ENCODE peak calls at places on chromosomes 5 and 9, in five cellular contexts. I is uterus, F is cardiac fibroblast, M is fibroblast of pulmonary artery, J is astrocyte of the spinal cord. O is an unnamed sample.

GRCh38 chr5:72307968-72308852 is 11.8 kb downstream of the MRPS27 start:
- DNase-seq in I (peak; percentile 97), F (peak; percentile 98), M (peak; percentile 99), J (peak; percentile 98), O (peak; percentile 77)

GRCh38 chr5:138955013-138955660 is 80.0 kb upstream of the LRRTM2 start:
- DNase-seq in I (no peak), F (no peak), M (no peak), J (no peak), O (no peak)

GRCh38 chr9:92763721-92764380 is 782 bp downstream of the BICD2 start:
- DNase-seq in I (no peak), F (no peak), M (no peak), J (no peak), O (no peak)

GRCh38 chr5:132489051-132489770 is 1.4 kb downstream of the IRF1 start:
- DNase-seq in I (peak; percentile 13), F (no peak), M (no peak), J (no peak), O (no peak)

GRCh38 chr9:98882569-98882923 is 61.2 kb upstream of the COL15A1 start:
- DNase-seq in I (no peak), F (no peak), M (no peak), J (no peak), O (no peak)

GRCh38 chr9:109843651-109844050 is 63.7 kb downstream of the PALM2AKAP2 start:
- DNase-seq in I (peak; percentile 28), F (no peak), M (no peak), J (no peak), O (no peak)

GRCh38 chr5:95953026-95953425 is 8.6 kb downstream of the ELL2 start:
- DNase-seq in I (no peak), F (no peak), M (no peak), J (no peak), O (no peak)

GRCh38 chr9:122220673-122221222 is 8.0 kb downstream of the LHX6 start:
- DNase-seq in I (no peak), F (no peak), M (no peak), J (no peak), O (no peak)

GRCh38 chr5:138536665-138537315 is 6.2 kb downstream of the ETF1 start:
- DNase-seq in I (no peak), F (peak; percentile 35), M (no peak), J (no peak), O (no peak)

GRCh38 chr9:6243746-6244145 is 28.1 kb downstream of the IL33 start:
- DNase-seq in I (no peak), F (peak; percentile 67), M (no peak), J (peak; percentile 46), O (no peak)

GRCh38 chr5:95617057-95617456 is 2.8 kb upstream of the GPR150 start:
- DNase-seq in I (no peak), F (peak; percentile 92), M (peak; percentile 87), J (peak; percentile 23), O (no peak)

GRCh38 chr9:123225374-123225813 is 43.0 kb downstream of the STRBP start:
- DNase-seq in I (no peak), F (peak; percentile 86), M (peak; percentile 62), J (peak; percentile 72), O (no peak)

GRCh38 chr9:109922617-109923260 is 142.7 kb downstream of the PALM2AKAP2 start:
- DNase-seq in I (no peak), F (no peak), M (no peak), J (no peak), O (no peak)

GRCh38 chr5:79694652-79695051 is 5.0 kb downstream of the CMYA5 start:
- DNase-seq in I (peak; percentile 28), F (no peak), M (peak; percentile 65), J (no peak), O (no peak)

GRCh38 chr9:86036555-86036954 is 62.8 kb downstream of the GOLM1 start:
- DNase-seq in I (no peak), F (no peak), M (no peak), J (no peak), O (no peak)

GRCh38 chr9:86035827-86036440 is 63.4 kb downstream of the GOLM1 start:
- DNase-seq in I (no peak), F (no peak), M (no peak), J (no peak), O (no peak)

GRCh38 chr9:86040281-86041155 is 58.8 kb downstream of the GOLM1 start:
- DNase-seq in I (no peak), F (no peak), M (no peak), J (no peak), O (no peak)

DNA sequence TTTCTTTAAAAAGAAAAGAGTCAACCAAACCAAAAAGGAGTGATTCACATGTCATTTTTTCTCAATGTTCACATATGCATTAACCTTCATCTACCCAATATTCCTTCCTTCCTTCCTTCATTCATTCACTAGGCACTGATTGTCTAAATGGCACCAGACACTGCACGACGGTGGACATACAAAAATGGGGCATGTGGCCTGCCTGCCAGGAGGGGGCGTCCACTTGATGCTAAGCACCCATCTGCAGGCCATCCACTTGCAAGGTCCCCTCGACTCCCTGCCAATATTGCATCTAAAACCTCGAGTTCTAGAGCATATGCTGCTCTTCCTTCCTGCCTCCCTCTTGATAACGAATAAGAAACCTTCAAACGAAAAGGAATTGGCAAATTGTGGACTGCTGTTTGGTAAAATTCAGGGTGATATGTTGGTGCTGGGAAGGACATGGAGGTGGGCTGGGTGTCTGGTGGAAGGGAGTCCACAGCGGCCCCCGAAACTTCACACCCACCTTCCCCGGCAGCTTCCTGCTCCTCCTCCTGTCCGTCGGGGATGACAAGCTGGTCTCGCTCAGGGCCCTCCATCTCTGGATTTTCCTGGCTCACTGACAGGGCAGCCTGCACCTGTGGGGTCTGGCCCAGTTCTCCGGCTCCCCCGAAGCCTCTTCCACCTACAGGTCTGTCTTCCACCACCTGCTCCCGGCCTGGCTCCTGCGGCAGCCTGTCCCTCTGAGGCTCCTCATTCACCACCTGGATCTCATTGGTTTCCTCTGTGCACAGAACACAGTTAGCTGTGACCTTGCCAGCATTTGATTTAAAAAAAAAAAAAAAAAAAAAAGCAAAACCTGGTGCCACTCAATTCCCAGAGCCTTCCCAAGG is 64.3 kb downstream of the GOLM1 start:
- DNase-seq in I (no peak), F (peak; percentile 58), M (peak; percentile 49), J (peak; percentile 55), O (no peak)
- TF ChIP-seq CTCF in I (peak; percentile 26), F (peak; percentile 66), M (peak; percentile 53), J (peak; percentile 77), O (no peak)

DNA sequence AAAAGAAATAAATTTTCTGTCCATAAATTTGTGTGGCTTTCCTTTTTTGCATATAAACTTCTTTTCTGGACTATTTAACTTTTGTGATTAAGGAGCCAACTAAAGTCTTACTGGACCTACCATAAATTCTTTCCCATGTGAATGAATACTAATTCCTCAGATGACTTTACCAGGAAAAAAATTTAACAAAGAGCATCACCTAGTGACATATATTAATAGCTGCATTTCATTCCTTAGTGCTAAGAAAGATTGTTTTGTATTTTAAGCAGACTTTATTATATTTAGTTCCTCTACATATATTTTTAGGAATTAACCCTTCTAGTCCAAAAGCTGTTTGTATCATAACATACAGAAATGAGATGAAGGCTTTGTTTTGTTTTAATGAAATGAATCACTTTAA is 64.4 kb downstream of the C9orf85 start:
- DNase-seq in I (no peak), F (peak; percentile 18), M (peak; percentile 18), J (no peak), O (no peak)
- TF ChIP-seq CTCF in I (no peak), F (peak; percentile 12), M (peak; percentile 17), J (no peak), O (no peak)

GRCh38 chr5:167029488-167029887 is 1262.0 kb upstream of the WWC1 start:
- DNase-seq in I (no peak), F (no peak), M (no peak), J (no peak), O (no peak)
- TF ChIP-seq CTCF in I (no peak), F (no peak), M (no peak), J (no peak), O (no peak)

DNA sequence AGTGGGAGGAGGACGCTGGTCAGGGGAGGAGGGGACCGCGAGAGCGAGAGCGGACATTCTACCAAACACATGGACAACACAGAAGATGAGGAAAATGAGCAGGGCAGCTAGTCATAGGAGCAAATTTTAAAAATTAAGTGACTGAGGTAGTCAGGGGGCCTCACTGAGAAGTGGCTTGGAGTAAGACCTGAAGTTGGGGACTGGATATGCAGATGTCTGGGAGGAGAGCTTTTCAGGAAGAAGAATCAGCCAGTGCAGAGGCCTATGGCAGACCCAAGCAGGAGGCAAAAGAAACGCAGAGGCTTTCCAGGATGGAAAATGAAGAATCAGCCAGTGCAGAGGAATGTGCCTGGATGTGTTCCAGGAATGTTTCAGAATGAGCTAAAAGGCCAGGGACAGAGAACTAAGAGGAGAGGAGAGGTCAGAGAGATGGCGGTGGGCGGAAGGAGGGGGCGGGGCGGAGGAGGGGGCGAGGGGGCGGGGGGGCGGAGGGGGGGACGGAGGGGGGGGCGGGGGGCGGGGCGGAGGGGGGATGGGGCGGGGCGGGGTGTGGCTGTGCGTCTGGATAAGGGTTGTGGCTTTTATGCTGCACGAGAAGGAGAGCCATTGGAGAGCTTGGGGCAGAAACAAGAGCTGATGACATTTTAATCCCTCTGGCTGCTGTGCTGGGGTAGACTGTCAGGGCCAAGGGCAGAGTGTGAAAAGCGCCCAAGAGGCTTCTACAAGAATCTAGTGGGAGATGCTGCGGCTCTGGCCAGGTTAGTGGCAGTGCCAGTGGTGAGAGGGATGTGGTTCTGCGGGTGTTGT is 129.6 kb downstream of the KCNIP1 start:
- DNase-seq in I (peak; percentile 75), F (peak; percentile 79), M (peak; percentile 90), J (peak; percentile 79), O (no peak)
- TF ChIP-seq CTCF in I (no peak), F (no peak), M (no peak), J (no peak), O (no peak)

DNA sequence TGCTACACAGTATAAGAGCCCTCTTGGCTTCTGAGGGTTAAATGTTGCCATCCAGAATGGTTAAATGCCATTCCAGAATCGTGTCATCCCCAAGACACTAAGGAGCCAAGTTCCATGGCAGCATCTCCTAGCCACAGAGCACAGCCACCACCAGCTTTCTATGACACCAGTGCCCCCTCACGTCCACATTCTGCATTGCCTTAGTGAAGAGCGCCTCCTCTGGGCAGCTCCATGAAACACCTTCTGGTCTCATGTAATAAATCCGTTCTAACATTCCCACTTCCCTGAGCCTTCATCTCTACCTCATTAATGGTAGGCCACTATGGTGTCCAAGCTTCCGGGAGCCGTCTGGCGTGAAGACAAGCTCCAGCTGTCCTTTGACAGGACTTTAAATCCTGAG is 12.4 kb downstream of the CBY3 start:
- DNase-seq in I (no peak), F (peak; percentile 70), M (peak; percentile 66), J (peak; percentile 27), O (no peak)
- TF ChIP-seq CTCF in I (peak; percentile 9), F (peak; percentile 91), M (peak; percentile 90), J (peak; percentile 81), O (no peak)

GRCh38 chr9:138022121-138022741 is 144.6 kb downstream of the CACNA1B start:
- DNase-seq in I (no peak), F (no peak), M (peak; percentile 1), J (no peak), O (no peak)
- TF ChIP-seq CTCF in I (no peak), F (peak; percentile 29), M (peak; percentile 20), J (peak; percentile 21), O (no peak)

O was measured in omental fat pad.